ENCODE peak calls at places on chromosome 2, in six cellular contexts. R, J, H, S, W and U are unnamed samples.

GRCh38 chr2:10170256-10170655 is 47.7 kb downstream of the RRM2 start:
- DNase-seq in R (no peak), H (peak; percentile 17), S (no peak), W (no peak), J (no peak), U (no peak)

GRCh38 chr2:1614564-1614963 is 129.8 kb downstream of the PXDN start:
- DNase-seq in H (no peak), R (no peak), W (no peak), S (no peak), J (no peak), U (no peak)

GRCh38 chr2:18674309-18674708 is 84.9 kb upstream of the NT5C1B start:
- DNase-seq in W (no peak), H (no peak), R (no peak), J (no peak), S (no peak), U (no peak)

GRCh38 chr2:230319211-230319862 is 7.7 kb upstream of the SP140L start:
- DNase-seq in S (peak; percentile 49), R (no peak), H (no peak), J (no peak), W (no peak), U (peak; percentile 50)

GRCh38 chr2:232386490-232386739 is 7.9 kb downstream of the ALPP start:
- DNase-seq in H (no peak), J (no peak), S (no peak), W (no peak), R (peak; percentile 38), U (no peak)

GRCh38 chr2:176461686-176462376 is 192.6 kb downstream of the MTX2 start:
- DNase-seq in S (no peak), R (no peak), J (no peak), W (no peak), H (peak; percentile 37), U (no peak)

GRCh38 chr2:54262015-54262765 is 6.2 kb upstream of the TSPYL6 start:
- DNase-seq in R (no peak), H (no peak), J (no peak), W (no peak), S (no peak), U (no peak)

GRCh38 chr2:120453635-120453998 is 107.7 kb downstream of the INHBB start:
- DNase-seq in H (peak; percentile 46), S (no peak), J (no peak), R (no peak), W (no peak), U (no peak)